ENCODE peak calls at places on chromosome 21, in seven cellular contexts. One of them, this sample, is unnamed.

GRCh38 chr21:43727571-43728466 is 8.9 kb downstream of the PDXK start:
- DNase-seq in nephron progenitor cell: no peak
- DNase-seq in Peyer's patch: peak; percentile 67
- DNase-seq in GM13976: no peak
- DNase-seq in AG04449: no peak
- DNase-seq in MM.1S: no peak
- DNase-seq in AG10803: peak; percentile 25
- DNase-seq in this sample: no peak

GRCh38 chr21:14273736-14274538 is 58.0 kb downstream of the RBM11 start:
- DNase-seq in nephron progenitor cell: no peak
- DNase-seq in Peyer's patch: peak; percentile 95
- DNase-seq in GM13976: no peak
- DNase-seq in AG04449: no peak
- DNase-seq in MM.1S: no peak
- DNase-seq in AG10803: no peak
- DNase-seq in this sample: no peak

GRCh38 chr21:38596264-38597042 is 98.2 kb upstream of the ERG start:
- DNase-seq in nephron progenitor cell: no peak
- DNase-seq in Peyer's patch: no peak
- DNase-seq in GM13976: no peak
- DNase-seq in AG04449: no peak
- DNase-seq in MM.1S: no peak
- DNase-seq in AG10803: no peak
- DNase-seq in this sample: no peak

GRCh38 chr21:46645840-46646239 is 10.4 kb downstream of the PRMT2 start:
- DNase-seq in nephron progenitor cell: no peak
- DNase-seq in Peyer's patch: no peak
- DNase-seq in GM13976: no peak
- DNase-seq in AG04449: no peak
- DNase-seq in MM.1S: no peak
- DNase-seq in AG10803: no peak
- DNase-seq in this sample: no peak

GRCh38 chr21:45582128-45582527 is 39.9 kb upstream of the SLC19A1 start:
- DNase-seq in nephron progenitor cell: no peak
- DNase-seq in Peyer's patch: no peak
- DNase-seq in GM13976: no peak
- DNase-seq in AG04449: no peak
- DNase-seq in MM.1S: no peak
- DNase-seq in AG10803: no peak
- DNase-seq in this sample: no peak

GRCh38 chr21:16323586-16323985 is 593.8 kb downstream of the USP25 start:
- DNase-seq in nephron progenitor cell: no peak
- DNase-seq in Peyer's patch: no peak
- DNase-seq in GM13976: no peak
- DNase-seq in AG04449: peak; percentile 12
- DNase-seq in MM.1S: no peak
- DNase-seq in AG10803: peak; percentile 26
- DNase-seq in this sample: no peak

GRCh38 chr21:46181953-46182547 is 2.2 kb downstream of the SPATC1L start:
- DNase-seq in nephron progenitor cell: no peak
- DNase-seq in Peyer's patch: no peak
- DNase-seq in GM13976: no peak
- DNase-seq in AG04449: no peak
- DNase-seq in MM.1S: no peak
- DNase-seq in AG10803: no peak
- DNase-seq in this sample: no peak

GRCh38 chr21:45972353-45972715 is 9.2 kb upstream of the COL6A1 start:
- DNase-seq in nephron progenitor cell: peak; percentile 37
- DNase-seq in Peyer's patch: peak; percentile 47
- DNase-seq in GM13976: no peak
- DNase-seq in AG04449: no peak
- DNase-seq in MM.1S: no peak
- DNase-seq in AG10803: no peak
- DNase-seq in this sample: no peak

GRCh38 chr21:19322360-19322759 is 918.8 kb upstream of the TMPRSS15 start:
- DNase-seq in nephron progenitor cell: no peak
- DNase-seq in Peyer's patch: no peak
- DNase-seq in GM13976: no peak
- DNase-seq in AG04449: no peak
- DNase-seq in MM.1S: no peak
- DNase-seq in AG10803: no peak
- DNase-seq in this sample: no peak

GRCh38 chr21:46119565-46120271 is 21.8 kb downstream of the COL6A2 start:
- DNase-seq in nephron progenitor cell: no peak
- DNase-seq in Peyer's patch: peak; percentile 41
- DNase-seq in GM13976: no peak
- DNase-seq in AG04449: no peak
- DNase-seq in MM.1S: no peak
- DNase-seq in AG10803: no peak
- DNase-seq in this sample: no peak

GRCh38 chr21:45767071-45768006 is 123.8 kb downstream of the PCBP3 start:
- DNase-seq in nephron progenitor cell: no peak
- DNase-seq in Peyer's patch: no peak
- DNase-seq in GM13976: no peak
- DNase-seq in AG04449: no peak
- DNase-seq in MM.1S: no peak
- DNase-seq in AG10803: peak; percentile 40
- DNase-seq in this sample: no peak

GRCh38 chr21:43618940-43619339 is 40.3 kb downstream of the HSF2BP start:
- DNase-seq in nephron progenitor cell: no peak
- DNase-seq in Peyer's patch: peak; percentile 68
- DNase-seq in GM13976: no peak
- DNase-seq in AG04449: no peak
- DNase-seq in MM.1S: no peak
- DNase-seq in AG10803: no peak
- DNase-seq in this sample: no peak

GRCh38 chr21:19692231-19692630 is 1288.6 kb upstream of the TMPRSS15 start:
- DNase-seq in nephron progenitor cell: no peak
- DNase-seq in Peyer's patch: no peak
- DNase-seq in GM13976: no peak
- DNase-seq in AG04449: no peak
- DNase-seq in MM.1S: no peak
- DNase-seq in AG10803: no peak
- DNase-seq in this sample: no peak

GRCh38 chr21:22758478-22758877 is 1760.3 kb downstream of the NCAM2 start:
- DNase-seq in nephron progenitor cell: no peak
- DNase-seq in Peyer's patch: no peak
- DNase-seq in GM13976: no peak
- DNase-seq in AG04449: no peak
- DNase-seq in MM.1S: no peak
- DNase-seq in AG10803: no peak
- DNase-seq in this sample: no peak

GRCh38 chr21:44304846-44305245 is 5.0 kb downstream of the PFKL start:
- DNase-seq in nephron progenitor cell: peak; percentile 70
- DNase-seq in Peyer's patch: peak; percentile 72
- DNase-seq in GM13976: peak; percentile 70
- DNase-seq in AG04449: no peak
- DNase-seq in MM.1S: peak; percentile 37
- DNase-seq in AG10803: peak; percentile 37
- DNase-seq in this sample: peak; percentile 73

GRCh38 chr21:16072692-16073091 is 342.9 kb downstream of the USP25 start:
- DNase-seq in nephron progenitor cell: no peak
- DNase-seq in Peyer's patch: no peak
- DNase-seq in GM13976: no peak
- DNase-seq in AG04449: peak; percentile 67
- DNase-seq in MM.1S: no peak
- DNase-seq in AG10803: peak; percentile 89
- DNase-seq in this sample: no peak

GRCh38 chr21:33770542-33770941 is 128.2 kb downstream of the ITSN1 start:
- DNase-seq in nephron progenitor cell: no peak
- DNase-seq in Peyer's patch: no peak
- DNase-seq in GM13976: no peak
- DNase-seq in AG04449: no peak
- DNase-seq in MM.1S: no peak
- DNase-seq in AG10803: no peak
- DNase-seq in this sample: no peak

GRCh38 chr21:34528131-34528561 is 16.1 kb upstream of the KCNE1 start:
- DNase-seq in nephron progenitor cell: no peak
- DNase-seq in Peyer's patch: no peak
- DNase-seq in GM13976: no peak
- DNase-seq in AG04449: no peak
- DNase-seq in MM.1S: no peak
- DNase-seq in AG10803: peak; percentile 76
- DNase-seq in this sample: no peak

GRCh38 chr21:45041351-45041805 is 33.0 kb upstream of the ADARB1 start:
- DNase-seq in nephron progenitor cell: peak; percentile 45
- DNase-seq in Peyer's patch: no peak
- DNase-seq in GM13976: no peak
- DNase-seq in AG04449: peak; percentile 54
- DNase-seq in MM.1S: no peak
- DNase-seq in AG10803: peak; percentile 96
- DNase-seq in this sample: no peak

GRCh38 chr21:28342229-28342810 is 650.4 kb downstream of the LTN1 start:
- DNase-seq in nephron progenitor cell: no peak
- DNase-seq in Peyer's patch: no peak
- DNase-seq in GM13976: no peak
- DNase-seq in AG04449: no peak
- DNase-seq in MM.1S: no peak
- DNase-seq in AG10803: peak; percentile 69
- DNase-seq in this sample: no peak

GRCh38 chr21:46054447-46054846 is 43.5 kb upstream of the COL6A2 start:
- DNase-seq in nephron progenitor cell: no peak
- DNase-seq in Peyer's patch: no peak
- DNase-seq in GM13976: no peak
- DNase-seq in AG04449: no peak
- DNase-seq in MM.1S: no peak
- DNase-seq in AG10803: peak; percentile 70
- DNase-seq in this sample: no peak

GRCh38 chr21:16193758-16194606 is 464.2 kb downstream of the USP25 start:
- DNase-seq in nephron progenitor cell: peak; percentile 55
- DNase-seq in Peyer's patch: no peak
- DNase-seq in GM13976: no peak
- DNase-seq in AG04449: peak; percentile 34
- DNase-seq in MM.1S: peak; percentile 82
- DNase-seq in AG10803: peak; percentile 79
- DNase-seq in this sample: peak; percentile 9

GRCh38 chr21:35375115-35375514 is 326.0 kb upstream of the RUNX1 start:
- DNase-seq in nephron progenitor cell: no peak
- DNase-seq in Peyer's patch: no peak
- DNase-seq in GM13976: no peak
- DNase-seq in AG04449: peak; percentile 90
- DNase-seq in MM.1S: no peak
- DNase-seq in AG10803: peak; percentile 97
- DNase-seq in this sample: no peak

GRCh38 chr21:42467613-42467983 is 28.4 kb downstream of the RSPH1 start:
- DNase-seq in nephron progenitor cell: no peak
- DNase-seq in Peyer's patch: no peak
- DNase-seq in GM13976: no peak
- DNase-seq in AG04449: no peak
- DNase-seq in MM.1S: no peak
- DNase-seq in AG10803: no peak
- DNase-seq in this sample: no peak

GRCh38 chr21:42468511-42469131 is 27.4 kb downstream of the RSPH1 start:
- DNase-seq in nephron progenitor cell: no peak
- DNase-seq in Peyer's patch: peak; percentile 53
- DNase-seq in GM13976: no peak
- DNase-seq in AG04449: no peak
- DNase-seq in MM.1S: no peak
- DNase-seq in AG10803: no peak
- DNase-seq in this sample: no peak

GRCh38 chr21:42469272-42469671 is 26.8 kb downstream of the RSPH1 start:
- DNase-seq in nephron progenitor cell: no peak
- DNase-seq in Peyer's patch: peak; percentile 57
- DNase-seq in GM13976: no peak
- DNase-seq in AG04449: no peak
- DNase-seq in MM.1S: peak; percentile 45
- DNase-seq in AG10803: no peak
- DNase-seq in this sample: no peak

GRCh38 chr21:42465008-42465878 is 30.8 kb downstream of the RSPH1 start:
- DNase-seq in nephron progenitor cell: no peak
- DNase-seq in Peyer's patch: peak; percentile 57
- DNase-seq in GM13976: no peak
- DNase-seq in AG04449: no peak
- DNase-seq in MM.1S: peak; percentile 38
- DNase-seq in AG10803: no peak
- DNase-seq in this sample: peak; percentile 39

GRCh38 chr21:42466700-42467612 is 29.1 kb downstream of the RSPH1 start:
- DNase-seq in nephron progenitor cell: no peak
- DNase-seq in Peyer's patch: peak; percentile 48
- DNase-seq in GM13976: peak; percentile 57
- DNase-seq in AG04449: no peak
- DNase-seq in MM.1S: peak; percentile 85
- DNase-seq in AG10803: peak; percentile 11
- DNase-seq in this sample: peak; percentile 53
- TF ChIP-seq CTCF in nephron progenitor cell: no peak
- TF ChIP-seq CTCF in Peyer's patch: peak; percentile 35
- TF ChIP-seq CTCF in GM13976: peak; percentile 40
- TF ChIP-seq CTCF in AG04449: no peak
- TF ChIP-seq CTCF in MM.1S: peak; percentile 58
- TF ChIP-seq CTCF in AG10803: peak; percentile 35
- TF ChIP-seq CTCF in this sample: peak; percentile 30

GRCh38 chr21:42125571-42126544 is 54.7 kb downstream of the UMODL1 start:
- DNase-seq in nephron progenitor cell: no peak
- DNase-seq in Peyer's patch: no peak
- DNase-seq in GM13976: no peak
- DNase-seq in AG04449: no peak
- DNase-seq in MM.1S: no peak
- DNase-seq in AG10803: peak; percentile 69
- DNase-seq in this sample: no peak
- TF ChIP-seq CTCF in nephron progenitor cell: peak; percentile 17
- TF ChIP-seq CTCF in Peyer's patch: no peak
- TF ChIP-seq CTCF in GM13976: no peak
- TF ChIP-seq CTCF in AG04449: peak; percentile 26
- TF ChIP-seq CTCF in MM.1S: peak; percentile 26
- TF ChIP-seq CTCF in AG10803: peak; percentile 19
- TF ChIP-seq CTCF in this sample: no peak

DNA sequence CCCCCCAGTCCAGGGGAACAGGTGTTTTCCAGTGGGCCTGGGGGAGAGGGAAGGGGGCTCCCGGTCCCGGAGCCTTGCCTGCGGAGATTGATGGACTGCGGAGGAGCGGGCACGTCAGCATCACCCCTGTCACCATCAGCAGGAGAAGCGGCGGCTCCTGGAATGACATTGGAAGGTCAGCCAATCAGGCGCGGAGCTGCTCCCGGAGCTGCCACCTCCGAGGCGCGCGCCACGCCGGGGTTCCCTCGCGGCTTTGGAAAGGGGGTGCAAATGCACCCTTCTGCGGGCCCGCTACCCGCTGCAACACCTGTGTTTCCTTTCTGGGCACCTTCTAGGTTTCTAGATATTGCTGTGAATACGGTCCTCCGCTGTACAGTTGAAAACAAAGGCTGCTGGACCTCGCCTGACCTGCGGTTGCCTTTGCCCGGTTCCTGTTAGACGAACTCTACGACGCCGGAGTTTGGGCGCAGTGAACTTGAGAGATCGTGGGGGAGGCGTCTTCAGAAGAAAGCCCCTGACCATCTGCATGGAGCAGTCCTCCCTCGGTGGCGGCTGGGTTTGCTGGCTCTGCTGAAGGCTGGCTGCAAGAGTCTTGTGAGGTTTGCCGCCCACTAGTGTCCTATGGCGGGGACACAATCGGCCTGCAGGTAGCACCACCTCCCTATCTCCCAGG is 5.3 kb downstream of the DSCAM start:
- DNase-seq in nephron progenitor cell: peak; percentile 77
- DNase-seq in Peyer's patch: no peak
- DNase-seq in GM13976: no peak
- DNase-seq in AG04449: no peak
- DNase-seq in MM.1S: peak; percentile 98
- DNase-seq in AG10803: peak; percentile 4
- DNase-seq in this sample: no peak
- TF ChIP-seq CTCF in nephron progenitor cell: peak; percentile 62
- TF ChIP-seq CTCF in Peyer's patch: no peak
- TF ChIP-seq CTCF in GM13976: no peak
- TF ChIP-seq CTCF in AG04449: peak; percentile 79
- TF ChIP-seq CTCF in MM.1S: peak; percentile 97
- TF ChIP-seq CTCF in AG10803: peak; percentile 35
- TF ChIP-seq CTCF in this sample: no peak

GRCh38 chr21:32278518-32279376 is at the start of gene MIS18A:
- DNase-seq in nephron progenitor cell: peak; percentile 99
- DNase-seq in Peyer's patch: peak; percentile 97
- DNase-seq in GM13976: peak; percentile 97
- DNase-seq in AG04449: peak; percentile 52
- DNase-seq in MM.1S: peak; percentile 98
- DNase-seq in AG10803: peak; percentile 91
- DNase-seq in this sample: peak; percentile 96
- TF ChIP-seq CTCF in nephron progenitor cell: no peak
- TF ChIP-seq CTCF in Peyer's patch: no peak
- TF ChIP-seq CTCF in GM13976: peak; percentile 9
- TF ChIP-seq CTCF in AG04449: no peak
- TF ChIP-seq CTCF in MM.1S: peak; percentile 12
- TF ChIP-seq CTCF in AG10803: peak; percentile 1
- TF ChIP-seq CTCF in this sample: no peak